ENCODE peak calls at places on chromosomes 12 and 14, in ten cellular contexts. R, H, U, E, B, V, M, T, G and Z are unnamed samples.
A peak's percentile ranks its signal among the peaks of the same experiment; 100 is the strongest.

GRCh38 chr14:28012629-28013415 is 753.8 kb upstream of the FOXG1 start:
- DNase-seq in T (no peak), V (no peak), M (no peak), G (no peak), B (no peak), H (no peak), U (no peak), R (no peak), E (no peak), Z (no peak)

GRCh38 chr12:130335517-130336392 is 1.9 kb upstream of the PIWIL1 start:
- DNase-seq in E (no peak), T (peak; percentile 49), H (no peak), G (peak; percentile 46), B (peak; percentile 73), M (no peak), R (peak; percentile 59), V (no peak), U (no peak), Z (no peak)

GRCh38 chr12:22275847-22276246 is 58.7 kb downstream of the ST8SIA1 start:
- DNase-seq in G (peak; percentile 71), M (peak; percentile 62), B (peak; percentile 82), R (peak; percentile 100), E (peak; percentile 85), H (peak; percentile 94), U (peak; percentile 61), T (no peak), V (peak; percentile 63), Z (peak; percentile 95)

GRCh38 chr14:100906420-100906819 is 2.9 kb upstream of the RTL1 start:
- DNase-seq in B (no peak), G (no peak), E (no peak), T (peak; percentile 26), V (no peak), R (no peak), U (no peak), H (no peak), M (peak; percentile 35), Z (peak; percentile 61)

GRCh38 chr12:116346751-116347150 is 69.3 kb upstream of the MED13L start:
- DNase-seq in H (no peak), M (no peak), V (no peak), B (peak; percentile 58), G (no peak), R (peak; percentile 92), T (no peak), E (no peak), U (no peak), Z (no peak)

GRCh38 chr12:3313066-3313465 is 177.9 kb upstream of the PRMT8 start:
- DNase-seq in U (no peak), E (no peak), B (no peak), T (no peak), G (no peak), H (no peak), V (no peak), M (no peak), R (no peak), Z (no peak)

GRCh38 chr12:104586325-104587048 is 129.7 kb downstream of the CHST11 start:
- DNase-seq in G (no peak), M (no peak), U (no peak), E (no peak), T (no peak), B (no peak), R (no peak), H (no peak), V (no peak), Z (no peak)

GRCh38 chr12:71980543-71980942 is 41.9 kb downstream of the TPH2 start:
- DNase-seq in E (no peak), H (no peak), G (no peak), B (no peak), T (no peak), R (no peak), M (no peak), U (no peak), V (no peak), Z (no peak)

GRCh38 chr14:103404032-103404918 is 19.1 kb downstream of the MARK3 start:
- DNase-seq in B (no peak), R (peak; percentile 66), H (no peak), M (no peak), G (no peak), V (peak; percentile 32), E (no peak), U (no peak), T (no peak), Z (no peak)
- H3K4me1 ChIP-seq in B (peaks cover 36% of the 10 kb centered on the region), R (peaks cover 46% of the 10 kb centered on the region), H (peaks cover 27% of the 10 kb centered on the region), M (peaks cover 96% of the 10 kb centered on the region), G (peaks cover 79% of the 10 kb centered on the region), V (peaks cover 26% of the 10 kb centered on the region), E (peaks cover 91% of the 10 kb centered on the region), U (peaks cover 5% of the 10 kb centered on the region), T (peaks cover 34% of the 10 kb centered on the region), Z (peaks cover 12% of the 10 kb centered on the region)

GRCh38 chr12:53379389-53380103 is 430 bp upstream of the SP1 start:
- DNase-seq in E (peak; percentile 99), B (peak; percentile 100), R (peak; percentile 100), G (peak; percentile 100), H (peak; percentile 99), V (peak; percentile 99), U (peak; percentile 93), M (peak; percentile 98), T (peak; percentile 100), Z (peak; percentile 99)

GRCh38 chr12:53381739-53382630 is 2.0 kb downstream of the SP1 start:
- DNase-seq in T (peak; percentile 67), H (peak; percentile 46), U (peak; percentile 61), G (peak; percentile 56), B (peak; percentile 85), M (peak; percentile 65), E (peak; percentile 58), R (peak; percentile 80), V (no peak), Z (peak; percentile 73)

GRCh38 chr12:53383258-53383657 is 3.3 kb downstream of the SP1 start:
- DNase-seq in H (no peak), B (no peak), U (no peak), R (no peak), V (no peak), E (peak; percentile 22), G (no peak), M (no peak), T (no peak), Z (no peak)

GRCh38 chr12:53380104-53380796 is at the start of gene SP1:
- DNase-seq in H (peak; percentile 90), V (peak; percentile 89), M (peak; percentile 97), G (peak; percentile 93), U (peak; percentile 98), T (peak; percentile 90), E (peak; percentile 94), B (peak; percentile 97), R (peak; percentile 98), Z (peak; percentile 95)

DNA sequence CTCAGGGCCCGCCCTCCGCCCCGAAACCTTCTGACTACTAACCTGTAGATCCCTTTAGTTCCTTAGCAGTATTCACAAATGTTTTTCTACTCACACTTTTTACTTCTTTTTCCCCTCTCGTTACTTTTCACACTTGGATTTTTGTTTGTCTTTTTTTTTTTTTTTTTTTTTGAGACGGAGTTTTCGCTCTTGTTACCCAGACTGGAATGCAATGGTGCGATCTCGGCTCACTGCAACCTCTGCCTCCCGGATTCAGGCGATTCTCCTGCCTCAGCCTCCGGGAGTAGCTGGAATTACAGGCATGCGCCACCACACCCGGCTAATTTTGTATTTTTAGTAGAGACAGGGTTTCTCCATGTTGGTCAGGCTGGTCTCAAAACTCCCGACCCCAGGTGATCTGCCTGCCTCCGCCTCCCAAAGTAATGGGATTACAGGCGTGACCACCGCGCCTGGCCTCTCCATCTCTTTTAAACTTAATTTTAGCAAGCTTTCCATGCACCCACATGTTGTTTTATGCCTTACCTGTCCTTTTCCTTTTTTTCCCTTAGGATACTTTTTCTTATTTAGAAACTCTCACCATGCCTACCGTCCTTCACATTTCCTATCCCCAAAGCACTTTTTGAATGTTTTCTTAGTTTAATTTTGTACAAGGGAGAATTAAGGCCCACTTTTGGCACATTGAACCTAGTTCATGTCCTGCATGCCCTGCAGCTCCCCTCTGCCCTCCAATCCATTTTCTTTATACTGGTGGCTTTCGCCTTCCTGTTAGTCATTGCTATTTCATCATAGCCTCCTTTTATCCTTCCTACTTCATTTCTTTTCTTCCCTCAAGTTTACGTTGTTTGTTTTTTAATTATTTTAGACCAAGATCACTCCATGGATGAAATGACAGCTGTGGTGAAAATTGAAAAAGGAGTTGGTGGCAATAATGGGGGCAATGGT is 1.1 kb downstream of the SP1 start:
- DNase-seq in T (no peak), M (peak; percentile 47), U (no peak), E (peak; percentile 40), H (no peak), V (no peak), G (no peak), B (no peak), R (peak; percentile 63), Z (peak; percentile 52)
- H3K4me3 ChIP-seq in T (peak overlapping the region; percentile 86), M (peak overlapping the region; percentile 61), U (no peak overlapping the region), E (peak overlapping the region; percentile 59), H (peak overlapping the region; percentile 49), V (peak overlapping the region; percentile 25), G (peak overlapping the region; percentile 58), B (peak overlapping the region; percentile 70), R (peak overlapping the region; percentile 69), Z (peak overlapping the region; percentile 97)

GRCh38 chr14:26381405-26381804 is 216.4 kb downstream of the NOVA1 start:
- DNase-seq in U (no peak), V (no peak), E (no peak), M (no peak), H (no peak), G (no peak), R (no peak), B (no peak), T (no peak), Z (no peak)

GRCh38 chr14:26379951-26380350 is 217.9 kb downstream of the NOVA1 start:
- DNase-seq in G (no peak), B (no peak), H (no peak), E (no peak), U (no peak), T (no peak), R (no peak), V (no peak), M (no peak), Z (no peak)

GRCh38 chr14:26380616-26381015 is 217.2 kb downstream of the NOVA1 start:
- DNase-seq in V (no peak), R (no peak), E (no peak), H (no peak), T (no peak), M (no peak), G (no peak), U (no peak), B (no peak), Z (no peak)

GRCh38 chr14:26377150-26377549 is 220.7 kb downstream of the NOVA1 start:
- DNase-seq in E (no peak), M (no peak), U (no peak), G (no peak), B (no peak), T (no peak), R (no peak), H (no peak), V (no peak), Z (no peak)
- H3K4me1 ChIP-seq in E (no peaks in the 10 kb centered on the region), M (no peaks in the 10 kb centered on the region), U (no peaks in the 10 kb centered on the region), G (peaks cover 11% of the 10 kb centered on the region), B (no peaks in the 10 kb centered on the region), T (no peaks in the 10 kb centered on the region), R (peaks cover 25% of the 10 kb centered on the region), H (no peaks in the 10 kb centered on the region), V (no peaks in the 10 kb centered on the region), Z (no peaks in the 10 kb centered on the region)

GRCh38 chr12:57241556-57242310 is 9.3 kb downstream of the STAC3 start:
- DNase-seq in M (no peak), H (no peak), E (no peak), R (no peak), G (no peak), T (peak; percentile 53), V (no peak), B (no peak), U (peak; percentile 30), Z (peak; percentile 74)

GRCh38 chr12:57239587-57240068 is 10.1 kb downstream of the SHMT2 start:
- DNase-seq in T (no peak), R (no peak), V (no peak), E (no peak), H (no peak), G (no peak), M (no peak), U (no peak), B (no peak), Z (no peak)

GRCh38 chr12:57242329-57242690 is 8.7 kb downstream of the STAC3 start:
- DNase-seq in M (no peak), T (peak; percentile 47), G (peak; percentile 47), U (peak; percentile 69), R (no peak), E (no peak), H (no peak), B (no peak), V (no peak), Z (no peak)

GRCh38 chr12:57240069-57240921 is 10.7 kb downstream of the STAC3 start:
- DNase-seq in U (peak; percentile 71), T (peak; percentile 87), V (no peak), B (peak; percentile 65), E (no peak), R (peak; percentile 50), M (peak; percentile 69), G (no peak), H (no peak), Z (peak; percentile 86)

DNA sequence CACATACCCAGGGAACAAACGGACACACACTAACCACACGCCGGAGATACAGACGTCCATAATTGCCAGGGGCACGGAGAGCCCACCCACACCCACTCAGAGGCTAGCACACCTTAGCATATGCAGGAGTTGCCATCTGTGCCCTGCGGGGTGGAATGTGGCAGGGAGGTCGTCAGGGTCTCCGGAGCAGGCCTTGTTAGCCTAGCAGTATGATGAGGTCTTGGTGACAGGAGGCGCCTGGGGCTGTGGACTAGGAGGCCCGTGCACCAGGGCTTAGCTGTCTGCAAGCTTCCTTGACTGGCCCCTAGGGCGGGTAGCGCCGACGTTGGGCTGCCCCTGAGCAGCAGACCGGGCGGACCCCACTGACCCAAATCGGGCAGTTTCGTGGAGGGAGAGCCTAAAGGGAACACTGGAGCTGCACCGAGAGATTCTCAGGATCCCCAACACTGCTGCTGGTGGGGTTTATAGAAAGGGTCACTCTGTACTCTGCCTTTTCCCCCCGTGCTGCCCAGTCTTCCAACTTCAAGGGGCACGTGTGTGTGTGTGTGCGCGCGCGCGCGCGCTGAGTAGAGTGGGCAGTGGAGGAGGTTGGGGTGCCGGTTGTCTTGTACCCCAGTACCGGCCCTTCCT is 9.9 kb downstream of the STAC3 start:
- DNase-seq in R (no peak), M (no peak), B (peak; percentile 59), V (no peak), U (no peak), G (no peak), H (no peak), T (peak; percentile 64), E (no peak), Z (peak; percentile 72)
- H3K4me3 ChIP-seq in R (no peak overlapping the region), M (peak overlapping the region; percentile 57), B (peak overlapping the region; percentile 55), V (no peak overlapping the region), U (no peak overlapping the region), G (peak overlapping the region; percentile 42), H (no peak overlapping the region), T (peak overlapping the region; percentile 74), E (peak overlapping the region; percentile 51), Z (no peak overlapping the region)